ENCODE peak calls at places on chromosomes 11 and 22, in nine cellular contexts. K, F, L, M, P, A, S, I and E are unnamed samples.

GRCh38 chr22:40524392-40525249 is 111.9 kb downstream of the MRTFA start:
- DNase-seq in K (no peak), F (no peak), L (peak), M (no peak), P (no peak), A (no peak), S (no peak), I (no peak), E (peak)

GRCh38 chr11:13348305-13348704 is 70.7 kb downstream of the BMAL1 start:
- DNase-seq in K (no peak), F (no peak), L (no peak), M (no peak), P (no peak), A (no peak), S (no peak), I (no peak), E (no peak)

GRCh38 chr11:75482931-75483469 is 42.7 kb downstream of the GDPD5 start:
- DNase-seq in K (no peak), F (no peak), L (no peak), M (no peak), P (no peak), A (no peak), S (no peak), I (no peak), E (no peak)

GRCh38 chr11:117313828-117314768 is 2.0 kb downstream of the BACE1 start:
- DNase-seq in K (no peak), F (no peak), L (no peak), M (no peak), P (no peak), A (no peak), S (no peak), I (no peak), E (no peak)

GRCh38 chr11:37182036-37182435 is 584.0 kb upstream of the RAG2 start:
- DNase-seq in K (no peak), F (no peak), L (no peak), M (no peak), P (no peak), A (no peak), S (no peak), I (no peak), E (peak)

GRCh38 chr11:86182976-86183584 is 61.5 kb upstream of the EED start:
- DNase-seq in K (no peak), F (no peak), L (peak), M (no peak), P (no peak), A (peak), S (no peak), I (no peak), E (no peak)

GRCh38 chr11:35192347-35192746 is 53.4 kb downstream of the CD44 start:
- DNase-seq in K (peak), F (no peak), L (peak), M (peak), P (no peak), A (no peak), S (peak), I (peak), E (peak)

GRCh38 chr11:35337919-35338316 is 81.4 kb downstream of the SLC1A2 start:
- DNase-seq in K (no peak), F (no peak), L (no peak), M (no peak), P (no peak), A (no peak), S (no peak), I (no peak), E (no peak)

GRCh38 chr11:72238040-72238450 is 5.9 kb downstream of the PHOX2A start:
- DNase-seq in K (no peak), F (no peak), L (peak), M (peak), P (peak), A (peak), S (no peak), I (no peak), E (peak)

GRCh38 chr22:43325176-43325575 is 18.0 kb downstream of the SCUBE1 start:
- DNase-seq in K (no peak), F (no peak), L (no peak), M (no peak), P (no peak), A (no peak), S (no peak), I (no peak), E (no peak)

GRCh38 chr11:74866557-74866956 is 82.3 kb downstream of the XRRA1 start:
- DNase-seq in K (no peak), F (no peak), L (no peak), M (no peak), P (no peak), A (no peak), S (no peak), I (no peak), E (no peak)

GRCh38 chr11:86798988-86799387 is 1.4 kb upstream of the PRSS23 start:
- DNase-seq in K (peak), F (no peak), L (peak), M (no peak), P (no peak), A (peak), S (no peak), I (no peak), E (peak)

GRCh38 chr22:47408409-47408808 is 646.0 kb downstream of the TBC1D22A start:
- DNase-seq in K (no peak), F (no peak), L (no peak), M (no peak), P (no peak), A (no peak), S (no peak), I (no peak), E (no peak)

GRCh38 chr22:37913233-37913721 is 7.2 kb downstream of the MICALL1 start:
- DNase-seq in K (no peak), F (no peak), L (no peak), M (no peak), P (no peak), A (no peak), S (no peak), I (no peak), E (no peak)

GRCh38 chr22:37063436-37064420 is 12.2 kb downstream of the KCTD17 start:
- DNase-seq in K (no peak), F (no peak), L (no peak), M (no peak), P (no peak), A (no peak), S (no peak), I (no peak), E (no peak)

GRCh38 chr11:12091957-12092558 is 18.3 kb upstream of the MICAL2 start:
- DNase-seq in K (no peak), F (no peak), L (no peak), M (no peak), P (no peak), A (no peak), S (no peak), I (no peak), E (no peak)

GRCh38 chr11:123742778-123743177 is 1.3 kb upstream of the ZNF202 start:
- DNase-seq in K (no peak), F (no peak), L (no peak), M (no peak), P (no peak), A (no peak), S (no peak), I (no peak), E (no peak)

GRCh38 chr11:2587976-2588748 is 111.6 kb downstream of the KCNQ1OT1 start:
- DNase-seq in K (no peak), F (no peak), L (no peak), M (no peak), P (no peak), A (no peak), S (peak), I (no peak), E (no peak)

GRCh38 chr11:69218946-69219720 is 63.4 kb downstream of the SMIM38 start:
- DNase-seq in K (no peak), F (no peak), L (no peak), M (no peak), P (no peak), A (no peak), S (no peak), I (no peak), E (no peak)

GRCh38 chr22:37618674-37619073 is 10.0 kb downstream of the GGA1 start:
- DNase-seq in K (no peak), F (no peak), L (no peak), M (no peak), P (no peak), A (no peak), S (no peak), I (no peak), E (no peak)

GRCh38 chr11:110645253-110645652 is 67.0 kb downstream of the ARHGAP20 start:
- DNase-seq in K (no peak), F (no peak), L (no peak), M (no peak), P (no peak), A (no peak), S (no peak), I (no peak), E (no peak)

GRCh38 chr11:36288442-36289225 is 590 bp downstream of the COMMD9 start:
- DNase-seq in K (no peak), F (no peak), L (no peak), M (peak), P (no peak), A (no peak), S (no peak), I (no peak), E (peak)

GRCh38 chr22:26805131-26805530 is 147.7 kb downstream of the MIAT start:
- DNase-seq in K (no peak), F (no peak), L (no peak), M (no peak), P (no peak), A (peak), S (no peak), I (no peak), E (no peak)

GRCh38 chr22:24681236-24681635 is 78.2 kb downstream of the GGT1 start:
- DNase-seq in K (no peak), F (no peak), L (peak), M (no peak), P (no peak), A (peak), S (no peak), I (no peak), E (peak)

GRCh38 chr11:34501500-34501899 is 12.1 kb downstream of the ELF5 start:
- DNase-seq in K (no peak), F (no peak), L (peak), M (no peak), P (no peak), A (peak), S (peak), I (no peak), E (peak)

GRCh38 chr11:69367211-69367964 is 73.4 kb downstream of the MYEOV start:
- DNase-seq in K (no peak), F (no peak), L (no peak), M (no peak), P (no peak), A (no peak), S (no peak), I (no peak), E (no peak)

GRCh38 chr11:131511794-131512193 is 141.4 kb downstream of the NTM start:
- DNase-seq in K (no peak), F (no peak), L (no peak), M (peak), P (no peak), A (no peak), S (no peak), I (no peak), E (no peak)

GRCh38 chr11:59801160-59801706 is 9.3 kb downstream of the MRPL16 start:
- DNase-seq in K (no peak), F (no peak), L (peak), M (no peak), P (no peak), A (no peak), S (no peak), I (no peak), E (no peak)

GRCh38 chr22:48838376-48838775 is 989.3 kb downstream of the BRD1 start:
- DNase-seq in K (no peak), F (no peak), L (no peak), M (no peak), P (no peak), A (no peak), S (no peak), I (no peak), E (no peak)

GRCh38 chr11:1933416-1934325 is 13.5 kb upstream of the MRPL23 start:
- DNase-seq in K (no peak), F (no peak), L (no peak), M (no peak), P (no peak), A (no peak), S (no peak), I (no peak), E (no peak)

GRCh38 chr22:20026204-20026908 is 5.4 kb downstream of the TANGO2 start:
- DNase-seq in K (no peak), F (no peak), L (no peak), M (no peak), P (no peak), A (no peak), S (peak), I (no peak), E (no peak)

GRCh38 chr22:20029550-20030225 is 8.8 kb downstream of the TANGO2 start:
- DNase-seq in K (no peak), F (no peak), L (no peak), M (no peak), P (no peak), A (no peak), S (no peak), I (no peak), E (no peak)

GRCh38 chr22:20028855-20029549 is 8.1 kb downstream of the TANGO2 start:
- DNase-seq in K (no peak), F (no peak), L (no peak), M (no peak), P (no peak), A (no peak), S (no peak), I (no peak), E (no peak)

GRCh38 chr22:20026996-20027601 is 6.2 kb downstream of the TANGO2 start:
- DNase-seq in K (no peak), F (no peak), L (no peak), M (no peak), P (no peak), A (no peak), S (no peak), I (no peak), E (no peak)

DNA sequence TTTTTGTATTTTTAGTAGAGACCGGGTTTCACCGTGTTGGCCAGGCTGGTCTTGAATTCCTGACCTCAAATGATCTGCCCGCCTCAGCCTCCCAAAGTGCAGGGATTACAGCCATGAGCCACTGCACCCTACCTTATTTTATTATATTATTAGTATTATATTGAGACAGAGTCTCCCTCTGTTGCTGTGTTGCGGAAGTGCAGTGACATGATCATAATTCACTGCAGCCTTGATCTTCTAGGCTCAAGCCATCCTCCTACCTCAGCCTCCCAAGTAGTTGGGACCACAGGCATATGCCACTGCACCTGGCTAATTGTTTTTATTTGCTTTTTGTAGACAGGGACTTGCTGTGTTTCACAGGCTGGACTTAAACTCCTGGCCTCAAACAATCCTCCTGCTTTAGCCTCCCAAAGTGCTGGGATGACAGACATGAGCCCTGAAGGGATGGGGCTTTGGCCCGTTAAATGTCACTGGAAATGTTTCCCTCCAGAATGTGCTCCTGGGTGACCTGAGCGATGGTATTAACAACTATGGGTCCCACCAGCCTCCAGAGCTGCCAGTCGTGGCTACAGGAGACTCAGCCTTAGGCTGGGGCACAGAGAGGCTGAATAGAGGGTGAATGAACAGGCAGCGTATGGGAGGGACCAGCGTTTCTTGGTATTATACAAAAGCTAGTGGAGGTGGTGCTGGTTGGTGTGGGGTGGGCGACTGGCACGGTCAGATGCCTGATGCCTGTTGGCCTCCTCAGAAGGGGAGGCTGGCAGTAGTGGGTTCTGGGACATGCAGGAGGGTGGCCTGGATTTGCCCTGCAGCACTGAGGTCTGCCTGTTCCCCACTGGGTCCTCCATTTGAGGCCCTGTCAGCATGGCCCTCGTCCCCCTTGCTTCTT is 7.3 kb downstream of the TANGO2 start:
- DNase-seq in K (no peak), F (no peak), L (peak), M (no peak), P (no peak), A (no peak), S (no peak), I (no peak), E (peak)
- TF ChIP-seq CTCF in K (no peak), F (no peak), L (peak), M (peak), P (peak), A (peak), S (no peak), I (no peak), E (peak)

DNA sequence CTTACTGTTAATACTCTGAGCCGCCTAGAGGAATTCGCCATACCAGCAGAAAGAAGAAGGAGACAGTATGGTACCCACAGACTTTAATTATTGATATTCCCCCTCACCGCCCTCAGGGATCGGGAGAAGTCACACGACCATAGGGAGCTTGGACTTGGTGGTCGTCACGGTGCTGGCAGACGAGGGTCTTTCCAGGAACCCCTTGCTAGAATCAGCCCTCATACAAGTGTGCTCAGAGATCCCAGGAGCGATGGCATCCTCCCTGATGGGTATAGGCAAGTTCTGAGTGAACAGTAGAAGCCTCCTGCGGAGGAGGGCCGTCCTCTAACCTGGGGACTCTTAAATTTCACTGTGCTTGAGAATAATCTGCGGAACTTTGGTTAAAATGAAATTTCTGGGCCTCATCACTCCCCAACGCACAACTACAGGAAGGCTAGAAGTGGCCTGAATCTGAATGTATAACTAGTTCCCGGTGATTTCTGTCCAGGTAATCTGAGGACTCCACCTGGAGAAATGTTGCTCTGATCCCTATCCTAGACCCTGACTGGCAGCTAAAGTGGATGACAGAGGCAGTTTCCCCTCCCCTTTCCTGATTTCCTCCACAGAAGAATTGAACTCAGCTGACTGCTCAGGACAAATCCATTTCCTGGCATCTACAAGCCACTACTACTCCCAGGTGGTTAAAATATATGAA is 4.5 kb downstream of the VSIG2 start:
- DNase-seq in K (no peak), F (no peak), L (no peak), M (no peak), P (no peak), A (no peak), S (no peak), I (no peak), E (no peak)
- H3K4me3 ChIP-seq in K (no peak), F (no peak), L (no peak), M (no peak), P (peak), A (no peak), S (peak), I (no peak), E (no peak)

GRCh38 chr11:81420668-81421550 is 1312.8 kb downstream of the FAM181B start:
- DNase-seq in K (no peak), F (no peak), L (no peak), M (peak), P (no peak), A (no peak), S (no peak), I (no peak), E (no peak)
- TF ChIP-seq CTCF in K (no peak), F (no peak), L (no peak), M (no peak), P (no peak), A (no peak), S (no peak), I (no peak), E (no peak)

DNA sequence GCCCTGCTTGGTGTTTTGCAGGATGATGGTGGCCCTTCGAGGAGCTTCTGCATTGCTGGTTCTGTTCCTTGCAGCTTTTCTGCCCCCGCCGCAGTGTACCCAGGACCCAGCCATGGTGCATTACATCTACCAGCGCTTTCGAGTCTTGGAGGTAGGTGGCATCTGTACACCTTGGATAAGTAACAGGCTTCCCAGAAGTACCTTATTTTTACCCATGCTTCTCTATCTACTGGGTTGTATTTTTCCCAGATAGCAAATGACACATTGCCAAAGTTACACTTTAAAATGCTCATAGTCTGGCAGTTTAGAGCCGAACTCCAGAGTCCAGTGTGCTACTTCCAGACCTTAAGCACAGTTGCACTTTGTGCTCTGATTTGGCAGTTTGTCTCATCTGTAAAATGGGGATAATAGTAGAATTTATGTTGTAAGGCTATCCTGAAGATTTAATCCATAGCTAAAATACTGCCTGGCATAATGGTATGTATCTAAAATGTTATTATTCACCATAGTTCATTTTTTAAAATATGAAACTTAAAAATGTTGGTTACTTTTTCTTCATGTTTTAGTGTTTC is 634 bp downstream of the OLFML1 start:
- DNase-seq in K (no peak), F (no peak), L (no peak), M (no peak), P (no peak), A (no peak), S (no peak), I (no peak), E (no peak)
- H3K4me3 ChIP-seq in K (peak), F (peak), L (peak), M (no peak), P (no peak), A (no peak), S (peak), I (peak), E (no peak)

GRCh38 chr11:76579047-76579751 is 91.3 kb downstream of the LRRC32 start:
- DNase-seq in K (peak), F (no peak), L (peak), M (no peak), P (no peak), A (no peak), S (peak), I (no peak), E (peak)
- TF ChIP-seq CTCF in K (peak), F (peak), L (peak), M (peak), P (no peak), A (no peak), S (peak), I (peak), E (peak)

GRCh38 chr11:118888398-118888797 is 4.7 kb downstream of the CXCR5 start:
- DNase-seq in K (no peak), F (no peak), L (no peak), M (no peak), P (no peak), A (no peak), S (no peak), I (no peak), E (no peak)

GRCh38 chr11:118885831-118886571 is 2.3 kb downstream of the CXCR5 start:
- DNase-seq in K (no peak), F (no peak), L (no peak), M (no peak), P (no peak), A (no peak), S (no peak), I (no peak), E (no peak)

GRCh38 chr11:118885319-118885718 is 1.6 kb downstream of the CXCR5 start:
- DNase-seq in K (no peak), F (no peak), L (no peak), M (no peak), P (no peak), A (no peak), S (no peak), I (no peak), E (no peak)

GRCh38 chr11:118887219-118887618 is 3.5 kb downstream of the CXCR5 start:
- DNase-seq in K (no peak), F (no peak), L (no peak), M (no peak), P (no peak), A (no peak), S (no peak), I (no peak), E (no peak)

GRCh38 chr11:118886681-118887111 is 3.0 kb downstream of the CXCR5 start:
- DNase-seq in K (no peak), F (no peak), L (no peak), M (no peak), P (no peak), A (no peak), S (no peak), I (no peak), E (no peak)
- H3K4me3 ChIP-seq in K (no peak), F (no peak), L (no peak), M (no peak), P (no peak), A (no peak), S (no peak), I (no peak), E (no peak)